ENCODE peak calls at places on chromosomes 5 and 9, in eight cellular contexts. One of them, this sample, is unnamed.

GRCh38 chr5:151896041-151896691 is 28.5 kb downstream of the GLRA1 start:
- DNase-seq in endodermal cell: peak
- DNase-seq in A549: no peak
- DNase-seq in aorta: no peak
- DNase-seq in GM20000: no peak
- DNase-seq in fibroblast of mammary gland: peak
- DNase-seq in epithelial cell of proximal tubule: no peak
- DNase-seq in NCI-H1092 treated with DMSO at 0.1 percent for 48 hours: no peak
- DNase-seq in this sample: no peak

GRCh38 chr9:6068983-6069382 is 53.6 kb upstream of the RANBP6 start:
- DNase-seq in fibroblast of mammary gland: no peak
- DNase-seq in endodermal cell: no peak
- DNase-seq in aorta: no peak
- DNase-seq in A549: no peak
- DNase-seq in epithelial cell of proximal tubule: no peak
- DNase-seq in GM20000: peak
- DNase-seq in NCI-H1092 treated with DMSO at 0.1 percent for 48 hours: no peak
- DNase-seq in this sample: no peak

GRCh38 chr9:28887188-28887884 is 1314.1 kb upstream of the C9orf72 start:
- DNase-seq in GM20000: no peak
- DNase-seq in fibroblast of mammary gland: no peak
- DNase-seq in aorta: no peak
- DNase-seq in A549: no peak
- DNase-seq in NCI-H1092 treated with DMSO at 0.1 percent for 48 hours: no peak
- DNase-seq in epithelial cell of proximal tubule: no peak
- DNase-seq in endodermal cell: no peak
- DNase-seq in this sample: no peak

GRCh38 chr5:41787257-41787656 is 83.0 kb downstream of the OXCT1 start:
- DNase-seq in GM20000: no peak
- DNase-seq in endodermal cell: no peak
- DNase-seq in epithelial cell of proximal tubule: no peak
- DNase-seq in fibroblast of mammary gland: no peak
- DNase-seq in NCI-H1092 treated with DMSO at 0.1 percent for 48 hours: no peak
- DNase-seq in aorta: no peak
- DNase-seq in A549: no peak
- DNase-seq in this sample: no peak

GRCh38 chr5:129460121-129460950 is at the start of gene ADAMTS19:
- DNase-seq in endodermal cell: peak
- DNase-seq in GM20000: peak
- DNase-seq in epithelial cell of proximal tubule: peak
- DNase-seq in A549: no peak
- DNase-seq in aorta: no peak
- DNase-seq in fibroblast of mammary gland: peak
- DNase-seq in NCI-H1092 treated with DMSO at 0.1 percent for 48 hours: no peak
- DNase-seq in this sample: peak

GRCh38 chr9:13446261-13446660 is 166.8 kb upstream of the MPDZ start:
- DNase-seq in fibroblast of mammary gland: no peak
- DNase-seq in NCI-H1092 treated with DMSO at 0.1 percent for 48 hours: no peak
- DNase-seq in aorta: no peak
- DNase-seq in epithelial cell of proximal tubule: no peak
- DNase-seq in GM20000: no peak
- DNase-seq in endodermal cell: no peak
- DNase-seq in A549: no peak
- DNase-seq in this sample: no peak

GRCh38 chr5:158483202-158483870 is 616.4 kb downstream of the EBF1 start:
- DNase-seq in epithelial cell of proximal tubule: no peak
- DNase-seq in fibroblast of mammary gland: no peak
- DNase-seq in A549: no peak
- DNase-seq in endodermal cell: no peak
- DNase-seq in NCI-H1092 treated with DMSO at 0.1 percent for 48 hours: no peak
- DNase-seq in aorta: no peak
- DNase-seq in GM20000: no peak
- DNase-seq in this sample: no peak

GRCh38 chr9:104093647-104094533 is at the start of gene SMC2:
- DNase-seq in A549: peak
- DNase-seq in GM20000: peak
- DNase-seq in endodermal cell: peak
- DNase-seq in epithelial cell of proximal tubule: peak
- DNase-seq in fibroblast of mammary gland: peak
- DNase-seq in aorta: peak
- DNase-seq in NCI-H1092 treated with DMSO at 0.1 percent for 48 hours: peak
- DNase-seq in this sample: peak

GRCh38 chr9:86867658-86868313 is 79.5 kb downstream of the GAS1 start:
- DNase-seq in GM20000: no peak
- DNase-seq in NCI-H1092 treated with DMSO at 0.1 percent for 48 hours: peak
- DNase-seq in epithelial cell of proximal tubule: peak
- DNase-seq in fibroblast of mammary gland: no peak
- DNase-seq in A549: no peak
- DNase-seq in aorta: no peak
- DNase-seq in endodermal cell: peak
- DNase-seq in this sample: no peak

GRCh38 chr9:71549023-71549422 is 219.3 kb downstream of the CEMIP2 start:
- DNase-seq in GM20000: peak
- DNase-seq in aorta: no peak
- DNase-seq in endodermal cell: no peak
- DNase-seq in NCI-H1092 treated with DMSO at 0.1 percent for 48 hours: no peak
- DNase-seq in fibroblast of mammary gland: no peak
- DNase-seq in A549: no peak
- DNase-seq in epithelial cell of proximal tubule: no peak
- DNase-seq in this sample: no peak

GRCh38 chr9:108543251-108543768 is 312.5 kb downstream of the ACTL7B start:
- DNase-seq in A549: peak
- DNase-seq in epithelial cell of proximal tubule: no peak
- DNase-seq in GM20000: no peak
- DNase-seq in endodermal cell: peak
- DNase-seq in fibroblast of mammary gland: peak
- DNase-seq in aorta: no peak
- DNase-seq in NCI-H1092 treated with DMSO at 0.1 percent for 48 hours: no peak
- DNase-seq in this sample: no peak

GRCh38 chr5:60077292-60077691 is 183.8 kb upstream of the PDE4D start:
- DNase-seq in fibroblast of mammary gland: no peak
- DNase-seq in A549: no peak
- DNase-seq in endodermal cell: no peak
- DNase-seq in epithelial cell of proximal tubule: no peak
- DNase-seq in NCI-H1092 treated with DMSO at 0.1 percent for 48 hours: no peak
- DNase-seq in aorta: peak
- DNase-seq in GM20000: no peak
- DNase-seq in this sample: no peak

GRCh38 chr9:91082709-91083108 is 279.0 kb downstream of the AUH start:
- DNase-seq in aorta: no peak
- DNase-seq in fibroblast of mammary gland: no peak
- DNase-seq in endodermal cell: no peak
- DNase-seq in NCI-H1092 treated with DMSO at 0.1 percent for 48 hours: no peak
- DNase-seq in epithelial cell of proximal tubule: no peak
- DNase-seq in A549: no peak
- DNase-seq in GM20000: no peak
- DNase-seq in this sample: no peak

GRCh38 chr5:160197341-160198147 is 31.8 kb upstream of the FABP6 start:
- DNase-seq in NCI-H1092 treated with DMSO at 0.1 percent for 48 hours: no peak
- DNase-seq in aorta: no peak
- DNase-seq in endodermal cell: peak
- DNase-seq in GM20000: no peak
- DNase-seq in A549: no peak
- DNase-seq in fibroblast of mammary gland: peak
- DNase-seq in epithelial cell of proximal tubule: no peak
- DNase-seq in this sample: no peak

GRCh38 chr5:83589786-83590185 is 118.2 kb downstream of the VCAN start:
- DNase-seq in epithelial cell of proximal tubule: no peak
- DNase-seq in GM20000: no peak
- DNase-seq in fibroblast of mammary gland: no peak
- DNase-seq in A549: no peak
- DNase-seq in aorta: no peak
- DNase-seq in endodermal cell: no peak
- DNase-seq in NCI-H1092 treated with DMSO at 0.1 percent for 48 hours: peak
- DNase-seq in this sample: peak

GRCh38 chr9:121156263-121156731 is 45.4 kb downstream of the RAB14 start:
- DNase-seq in epithelial cell of proximal tubule: no peak
- DNase-seq in A549: no peak
- DNase-seq in NCI-H1092 treated with DMSO at 0.1 percent for 48 hours: no peak
- DNase-seq in fibroblast of mammary gland: peak
- DNase-seq in GM20000: peak
- DNase-seq in aorta: no peak
- DNase-seq in endodermal cell: no peak
- DNase-seq in this sample: no peak

GRCh38 chr5:87367243-87367642 is 45.5 kb downstream of the CCNH start:
- DNase-seq in epithelial cell of proximal tubule: no peak
- DNase-seq in GM20000: no peak
- DNase-seq in fibroblast of mammary gland: no peak
- DNase-seq in endodermal cell: no peak
- DNase-seq in aorta: no peak
- DNase-seq in A549: no peak
- DNase-seq in NCI-H1092 treated with DMSO at 0.1 percent for 48 hours: no peak
- DNase-seq in this sample: no peak